ENCODE peak calls at places on chromosome 22, in six cellular contexts. T is iPS DF 6.9, I is right lobe of liver, Z is brain microvascular endothelial cell, S is mesendoderm, G is heart left ventricle. K is an unnamed sample.

GRCh38 chr22:49587987-49588386 is 239.7 kb downstream of the BRD1 start:
- DNase-seq in T (no peak), Z (no peak), S (no peak), I (peak), G (no peak), K (no peak)

GRCh38 chr22:46688949-46689348 is 49.1 kb downstream of the CERK start:
- DNase-seq in T (no peak), G (peak), Z (no peak), S (no peak), I (no peak), K (no peak)

GRCh38 chr22:21714784-21715183 is 20.8 kb downstream of the YPEL1 start:
- DNase-seq in Z (peak), T (no peak), S (no peak), I (no peak), G (no peak), K (no peak)

GRCh38 chr22:17786435-17787158 is 12.3 kb upstream of the BID start:
- DNase-seq in G (peak), S (peak), T (no peak), I (peak), Z (no peak), K (no peak)

GRCh38 chr22:45310331-45311032 is 748 bp downstream of the FAM118A start:
- DNase-seq in Z (no peak), G (peak), S (peak), T (no peak), I (no peak), K (peak)

GRCh38 chr22:10741210-10741609 is 4786.8 kb upstream of the OR11H1 start:
- DNase-seq in I (peak), Z (no peak), T (no peak), G (no peak), S (no peak), K (no peak)

GRCh38 chr22:46726066-46726985 is 11.7 kb downstream of the CERK start:
- DNase-seq in T (no peak), S (no peak), I (peak), G (peak), Z (no peak), K (no peak)

GRCh38 chr22:41931701-41932269 is 5.2 kb upstream of the TNFRSF13C start:
- DNase-seq in G (no peak), S (no peak), T (no peak), I (no peak), Z (no peak), K (no peak)

GRCh38 chr22:28207281-28208030 is 288.4 kb upstream of the PITPNB start:
- DNase-seq in Z (peak), S (no peak), I (no peak), G (no peak), T (no peak), K (no peak)

GRCh38 chr22:37739611-37740049 is 42.8 kb downstream of the TRIOBP start:
- DNase-seq in G (peak), I (no peak), T (no peak), Z (no peak), S (no peak), K (no peak)

GRCh38 chr22:37741312-37741795 is 44.5 kb downstream of the TRIOBP start:
- DNase-seq in T (no peak), I (peak), Z (peak), G (peak), S (peak), K (no peak)

GRCh38 chr22:37742374-37743092 is 45.7 kb downstream of the TRIOBP start:
- DNase-seq in T (no peak), I (no peak), Z (peak), S (peak), G (no peak), K (no peak)

GRCh38 chr22:37740455-37741311 is 43.8 kb downstream of the TRIOBP start:
- DNase-seq in I (no peak), T (no peak), G (no peak), S (no peak), Z (no peak), K (no peak)

DNA sequence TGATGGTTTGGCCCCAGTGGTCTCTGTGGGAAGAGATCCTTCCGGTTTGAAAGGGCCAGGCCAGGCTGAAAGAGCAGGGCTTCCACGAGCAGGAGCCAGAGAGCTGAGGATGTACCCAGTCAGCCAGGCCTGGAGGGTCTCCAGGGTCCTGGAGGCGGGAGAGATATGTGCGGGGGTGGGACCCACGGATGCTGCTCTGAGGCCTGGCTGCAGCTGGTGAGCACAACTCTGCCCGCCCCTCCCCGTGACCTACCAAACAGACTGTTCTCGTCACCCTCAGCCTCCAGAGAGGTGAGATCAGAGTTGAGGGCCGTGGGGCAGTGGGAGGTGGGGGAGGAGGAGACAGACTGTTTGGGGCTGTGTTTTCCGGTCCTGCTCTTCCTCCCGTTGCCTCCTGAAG is 42.2 kb downstream of the TRIOBP start:
- DNase-seq in I (no peak), Z (no peak), T (no peak), S (no peak), G (peak), K (no peak)
- H3K27ac ChIP-seq in I (no peak), Z (no peak), T (no peak), S (no peak), G (peak), K (no peak)

GRCh38 chr22:48566741-48567140 is 1260.9 kb downstream of the BRD1 start:
- DNase-seq in I (no peak), Z (no peak), S (no peak), G (peak), T (no peak), K (no peak)
- H3K27ac ChIP-seq in I (no peak), Z (no peak), S (no peak), G (no peak), T (no peak), K (no peak)

GRCh38 chr22:36817429-36817783 is 571 bp upstream of the PVALB start:
- DNase-seq in I (no peak), T (no peak), Z (no peak), G (no peak), S (peak), K (no peak)

GRCh38 chr22:36816635-36817428 is at the start of gene PVALB:
- DNase-seq in I (no peak), T (no peak), Z (peak), S (peak), G (peak), K (no peak)

GRCh38 chr22:36819112-36819511 is 2.3 kb upstream of the PVALB start:
- DNase-seq in T (no peak), Z (no peak), S (peak), G (no peak), I (no peak), K (no peak)

GRCh38 chr22:36816338-36816634 is 549 bp downstream of the PVALB start:
- DNase-seq in T (no peak), S (peak), Z (no peak), G (no peak), I (no peak), K (no peak)

DNA sequence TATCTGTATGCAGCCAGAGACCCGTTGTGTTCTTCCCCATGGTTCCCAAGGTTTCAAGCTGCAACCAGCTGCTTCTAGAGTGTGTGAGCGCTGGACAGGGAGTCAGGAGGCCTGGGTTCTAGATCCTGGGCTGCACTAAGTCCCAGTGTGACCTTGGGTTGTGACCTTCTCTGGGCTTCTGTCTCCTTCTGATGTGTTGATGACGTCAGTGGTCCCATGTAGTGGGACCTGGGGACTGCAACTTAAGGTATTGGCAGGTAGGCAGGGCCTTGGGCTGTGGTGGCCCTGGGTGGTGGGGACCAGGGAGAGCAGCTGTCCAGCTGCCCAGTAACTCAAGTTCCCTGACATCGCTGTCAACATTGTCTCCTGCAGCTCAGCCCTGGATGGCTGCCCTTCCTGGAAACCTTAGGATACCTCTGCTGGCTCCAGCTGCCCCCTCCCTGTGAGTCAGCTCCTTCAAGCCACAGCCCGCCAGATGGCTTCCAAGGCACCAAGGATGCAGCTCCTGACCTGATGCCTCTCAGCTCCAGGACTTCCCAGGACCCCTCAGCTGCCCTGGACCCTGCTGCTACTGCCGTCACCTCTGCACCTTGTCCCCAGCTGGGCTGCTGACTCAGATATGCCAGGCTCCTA is 1.3 kb upstream of the PVALB start:
- DNase-seq in S (peak), G (no peak), T (no peak), Z (no peak), I (no peak), K (no peak)
- H3K27ac ChIP-seq in S (no peak), G (no peak), T (no peak), Z (no peak), I (no peak), K (no peak)

GRCh38 chr22:50725597-50725996 is 12.4 kb upstream of the ACR start:
- DNase-seq in G (peak), I (no peak), T (no peak), S (no peak), Z (no peak), K (no peak)

GRCh38 chr22:50728523-50728931 is 9.5 kb upstream of the ACR start:
- DNase-seq in S (no peak), I (peak), Z (no peak), T (no peak), G (no peak), K (no peak)

GRCh38 chr22:50724616-50725015 is 13.4 kb upstream of the ACR start:
- DNase-seq in G (no peak), S (no peak), Z (no peak), I (no peak), T (no peak), K (no peak)

GRCh38 chr22:50727678-50728522 is 10.1 kb upstream of the ACR start:
- DNase-seq in T (no peak), G (no peak), Z (no peak), I (peak), S (no peak), K (no peak)

DNA sequence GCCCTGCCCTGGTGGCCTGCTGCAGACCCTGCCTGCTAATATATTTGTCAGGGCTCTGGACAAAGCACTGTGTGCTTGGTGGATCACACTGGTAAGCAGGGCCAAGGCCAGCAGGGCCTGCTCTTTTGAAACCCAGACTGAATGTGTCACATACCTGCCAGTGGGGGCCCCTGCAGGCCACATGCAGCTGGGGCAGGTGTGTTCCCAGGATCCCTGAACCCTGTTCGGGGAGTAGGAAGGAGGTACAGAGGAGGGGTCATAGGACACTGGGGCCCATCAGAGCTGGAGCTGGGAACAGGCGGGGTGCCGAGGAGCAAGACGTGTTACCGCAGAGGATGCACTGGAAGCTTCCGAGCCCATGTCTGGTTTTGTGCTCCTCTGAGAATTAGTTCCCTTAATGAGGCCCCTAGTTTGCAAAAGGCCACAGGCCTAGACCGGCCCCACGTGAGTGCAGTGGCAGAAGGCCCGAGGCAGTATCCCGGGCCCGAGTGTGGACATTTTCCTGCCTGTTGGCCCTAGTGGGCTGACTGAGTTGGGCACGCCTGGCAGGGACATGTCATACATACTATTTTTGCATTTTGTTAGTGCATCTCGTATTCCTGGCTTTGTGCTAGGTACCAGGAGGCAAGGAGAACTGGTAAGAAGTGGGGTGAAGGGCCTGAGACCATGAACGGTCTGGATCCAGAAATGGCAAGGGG is 11.2 kb upstream of the ACR start:
- DNase-seq in G (peak), T (no peak), I (peak), Z (no peak), S (peak), K (no peak)
- H3K27ac ChIP-seq in G (no peak), T (no peak), I (no peak), Z (no peak), S (no peak), K (no peak)

DNA sequence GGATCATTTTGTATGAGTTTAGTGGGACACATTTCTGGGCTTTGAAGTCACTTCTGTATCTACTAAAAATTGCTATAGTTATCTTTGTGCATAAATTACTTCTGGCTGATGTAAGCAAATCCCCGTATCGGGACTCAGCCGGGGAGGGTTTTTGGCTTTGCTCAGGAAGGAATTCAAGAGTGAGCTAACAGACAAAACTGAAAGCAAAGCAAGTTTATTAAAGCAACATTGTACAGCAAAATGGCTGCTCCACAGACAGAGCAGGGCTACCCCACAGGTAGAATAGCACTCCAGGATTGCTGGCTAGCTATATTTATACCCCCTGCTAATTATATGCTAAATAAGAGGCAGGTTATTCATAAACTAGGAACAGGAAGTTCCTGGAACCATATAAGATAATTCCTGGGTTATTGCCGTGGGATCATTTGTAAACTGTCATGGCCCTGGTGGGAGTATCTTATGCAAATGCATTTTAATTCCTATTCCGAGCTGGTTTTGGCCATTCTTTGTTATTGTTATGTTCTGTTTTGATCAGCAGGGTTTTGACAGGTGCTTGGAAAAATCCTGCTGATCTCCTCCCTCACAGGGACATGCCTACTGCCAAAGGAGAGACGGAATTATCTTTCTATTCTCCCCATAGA is 15.2 kb downstream of the MIF start:
- DNase-seq in I (peak), Z (no peak), T (no peak), G (no peak), S (no peak), K (no peak)
- H3K27ac ChIP-seq in I (no peak), Z (no peak), T (no peak), G (peak), S (no peak), K (peak)

GRCh38 chr22:43867839-43868652 is 5.7 kb upstream of the SULT4A1 start:
- DNase-seq in S (peak), G (peak), I (peak), T (peak), Z (peak), K (no peak)

GRCh38 chr22:43869799-43870198 is 7.5 kb upstream of the SULT4A1 start:
- DNase-seq in I (no peak), G (no peak), T (no peak), S (no peak), Z (no peak), K (no peak)
- H3K27ac ChIP-seq in I (no peak), G (no peak), T (no peak), S (no peak), Z (no peak), K (no peak)

DNA sequence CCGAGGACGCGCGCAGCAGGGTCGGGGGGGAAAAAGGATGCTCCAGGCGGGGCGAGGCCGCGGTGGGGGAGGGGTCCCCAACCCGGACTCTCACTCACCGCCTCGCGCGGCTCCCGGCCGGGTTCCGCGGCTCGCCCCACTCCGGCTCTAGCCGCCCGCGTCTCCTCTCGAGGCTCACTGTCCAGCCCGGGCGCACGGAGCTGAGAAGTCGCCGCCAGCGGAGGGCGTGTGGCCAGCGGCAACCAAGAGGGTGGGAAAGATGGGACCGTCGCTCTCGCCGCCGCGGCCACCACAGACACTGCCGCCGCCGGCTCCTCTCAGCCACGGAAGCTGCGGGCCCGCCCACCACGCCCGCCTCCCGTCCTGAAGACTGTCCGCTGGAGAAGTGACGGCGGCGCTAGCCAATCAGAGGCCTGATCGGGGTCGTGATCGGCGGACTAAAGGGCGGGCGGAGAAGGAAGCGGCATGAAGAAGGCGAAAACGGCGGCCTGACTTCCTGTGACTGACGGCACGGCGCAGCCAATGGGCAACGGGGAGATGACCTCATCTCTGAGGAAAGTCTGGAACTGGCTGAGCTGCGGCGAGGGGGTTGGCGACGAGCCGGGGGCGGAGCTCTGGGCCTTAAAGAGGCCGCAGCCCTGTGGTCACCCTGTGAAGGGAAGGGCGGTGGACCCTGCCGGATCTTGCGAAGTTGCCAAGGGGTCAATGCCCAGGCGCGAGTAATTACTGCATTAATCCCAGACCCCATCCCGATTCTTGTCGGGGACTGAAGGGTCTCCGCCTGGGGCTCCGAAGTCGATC is at the start of gene MRTFA:
- DNase-seq in T (peak), G (peak), I (peak), S (peak), Z (peak), K (peak)
- H3K27ac ChIP-seq in T (no peak), G (peak), I (peak), S (peak), Z (peak), K (peak)

GRCh38 chr22:48445113-48445827 is 1382.4 kb downstream of the BRD1 start:
- DNase-seq in T (no peak), I (no peak), G (no peak), S (no peak), Z (no peak), K (no peak)
- H3K27ac ChIP-seq in T (no peak), I (no peak), G (no peak), S (no peak), Z (no peak), K (no peak)